ENCODE peak calls at places on chromosome 17, in six cellular contexts. One of them, this sample, is unnamed.

GRCh38 chr17:50139950-50140885 is 10.3 kb upstream of the SAMD14 start:
- DNase-seq in adrenal gland: peak; percentile 84
- DNase-seq in fibroblast of lung: peak; percentile 68
- DNase-seq in AG04450: no peak
- DNase-seq in suprapubic skin: no peak
- DNase-seq in thoracic aorta: no peak
- DNase-seq in this sample: no peak

GRCh38 chr17:32021618-32021955 is 14.4 kb downstream of the LRRC37B start:
- DNase-seq in AG04450: no peak
- DNase-seq in thoracic aorta: no peak
- DNase-seq in suprapubic skin: no peak
- DNase-seq in fibroblast of lung: peak; percentile 9
- DNase-seq in adrenal gland: no peak
- DNase-seq in this sample: no peak

GRCh38 chr17:74283371-74283673 is 9.3 kb downstream of the DNAI2 start:
- DNase-seq in thoracic aorta: no peak
- DNase-seq in AG04450: no peak
- DNase-seq in adrenal gland: no peak
- DNase-seq in fibroblast of lung: no peak
- DNase-seq in suprapubic skin: no peak
- DNase-seq in this sample: no peak

GRCh38 chr17:39739020-39739884 is 1.5 kb downstream of the GRB7 start:
- DNase-seq in suprapubic skin: no peak
- DNase-seq in AG04450: no peak
- DNase-seq in thoracic aorta: no peak
- DNase-seq in fibroblast of lung: no peak
- DNase-seq in adrenal gland: peak; percentile 16
- DNase-seq in this sample: peak; percentile 91

GRCh38 chr17:50661795-50662391 is 27.2 kb downstream of the ABCC3 start:
- DNase-seq in fibroblast of lung: peak; percentile 88
- DNase-seq in thoracic aorta: peak; percentile 70
- DNase-seq in AG04450: peak; percentile 64
- DNase-seq in suprapubic skin: no peak
- DNase-seq in adrenal gland: peak; percentile 94
- DNase-seq in this sample: peak; percentile 89

GRCh38 chr17:34235389-34236028 is 19.6 kb upstream of the CCL2 start:
- DNase-seq in AG04450: no peak
- DNase-seq in thoracic aorta: no peak
- DNase-seq in fibroblast of lung: peak; percentile 61
- DNase-seq in adrenal gland: peak; percentile 82
- DNase-seq in suprapubic skin: no peak
- DNase-seq in this sample: no peak

GRCh38 chr17:67082110-67082509 is 37.8 kb downstream of the CACNG1 start:
- DNase-seq in adrenal gland: no peak
- DNase-seq in AG04450: no peak
- DNase-seq in fibroblast of lung: no peak
- DNase-seq in suprapubic skin: no peak
- DNase-seq in thoracic aorta: no peak
- DNase-seq in this sample: no peak

GRCh38 chr17:13646411-13646810 is 44.7 kb upstream of the HS3ST3A1 start:
- DNase-seq in adrenal gland: no peak
- DNase-seq in thoracic aorta: no peak
- DNase-seq in suprapubic skin: no peak
- DNase-seq in fibroblast of lung: peak; percentile 47
- DNase-seq in AG04450: no peak
- DNase-seq in this sample: no peak

GRCh38 chr17:32491371-32492280 is 4.8 kb downstream of the CDK5R1 start:
- DNase-seq in fibroblast of lung: no peak
- DNase-seq in adrenal gland: peak; percentile 42
- DNase-seq in thoracic aorta: no peak
- DNase-seq in AG04450: no peak
- DNase-seq in suprapubic skin: no peak
- DNase-seq in this sample: no peak

GRCh38 chr17:33284022-33284421 is 9.1 kb downstream of the ASIC2 start:
- DNase-seq in adrenal gland: peak; percentile 82
- DNase-seq in fibroblast of lung: peak; percentile 84
- DNase-seq in suprapubic skin: no peak
- DNase-seq in AG04450: peak; percentile 33
- DNase-seq in thoracic aorta: peak; percentile 18
- DNase-seq in this sample: peak; percentile 83

GRCh38 chr17:2928294-2928890 is 132.2 kb downstream of the RAP1GAP2 start:
- DNase-seq in AG04450: no peak
- DNase-seq in adrenal gland: no peak
- DNase-seq in suprapubic skin: no peak
- DNase-seq in thoracic aorta: no peak
- DNase-seq in fibroblast of lung: no peak
- DNase-seq in this sample: no peak

GRCh38 chr17:50414808-50415207 is 11.2 kb upstream of the ACSF2 start:
- DNase-seq in adrenal gland: no peak
- DNase-seq in suprapubic skin: no peak
- DNase-seq in AG04450: no peak
- DNase-seq in fibroblast of lung: no peak
- DNase-seq in thoracic aorta: no peak
- DNase-seq in this sample: no peak

GRCh38 chr17:61128671-61129115 is 270.9 kb upstream of the TBX2 start:
- DNase-seq in suprapubic skin: no peak
- DNase-seq in adrenal gland: no peak
- DNase-seq in thoracic aorta: no peak
- DNase-seq in AG04450: no peak
- DNase-seq in fibroblast of lung: no peak
- DNase-seq in this sample: no peak

GRCh38 chr17:82912571-82913089 is 72.8 kb upstream of the ZNF750 start:
- DNase-seq in AG04450: no peak
- DNase-seq in adrenal gland: no peak
- DNase-seq in fibroblast of lung: no peak
- DNase-seq in suprapubic skin: no peak
- DNase-seq in thoracic aorta: no peak
- DNase-seq in this sample: no peak

GRCh38 chr17:35028531-35029262 is 34.8 kb downstream of the RFFL start:
- DNase-seq in adrenal gland: no peak
- DNase-seq in AG04450: no peak
- DNase-seq in fibroblast of lung: peak; percentile 25
- DNase-seq in thoracic aorta: no peak
- DNase-seq in suprapubic skin: no peak
- DNase-seq in this sample: no peak

GRCh38 chr17:77424585-77425344 is 284.0 kb downstream of the SEC14L1 start:
- DNase-seq in thoracic aorta: no peak
- DNase-seq in fibroblast of lung: peak; percentile 95
- DNase-seq in adrenal gland: peak; percentile 94
- DNase-seq in AG04450: peak; percentile 90
- DNase-seq in suprapubic skin: peak; percentile 90
- DNase-seq in this sample: no peak

GRCh38 chr17:81200695-81201580 is 21.8 kb downstream of the CEP131 start:
- DNase-seq in fibroblast of lung: peak; percentile 61
- DNase-seq in suprapubic skin: no peak
- DNase-seq in thoracic aorta: no peak
- DNase-seq in AG04450: peak; percentile 42
- DNase-seq in adrenal gland: peak; percentile 79
- DNase-seq in this sample: peak; percentile 42

GRCh38 chr17:44804301-44805061 is 25.6 kb downstream of the GJC1 start:
- DNase-seq in thoracic aorta: no peak
- DNase-seq in fibroblast of lung: no peak
- DNase-seq in AG04450: no peak
- DNase-seq in adrenal gland: no peak
- DNase-seq in suprapubic skin: no peak
- DNase-seq in this sample: no peak

GRCh38 chr17:80113033-80113484 is 11.7 kb downstream of the GAA start:
- DNase-seq in AG04450: no peak
- DNase-seq in adrenal gland: no peak
- DNase-seq in fibroblast of lung: no peak
- DNase-seq in suprapubic skin: peak; percentile 64
- DNase-seq in thoracic aorta: no peak
- DNase-seq in this sample: no peak

GRCh38 chr17:36933174-36934143 is 3.8 kb upstream of the LHX1 start:
- DNase-seq in AG04450: no peak
- DNase-seq in fibroblast of lung: no peak
- DNase-seq in suprapubic skin: no peak
- DNase-seq in adrenal gland: no peak
- DNase-seq in thoracic aorta: no peak
- DNase-seq in this sample: no peak

GRCh38 chr17:60372790-60373483 is 19.0 kb downstream of the USP32 start:
- DNase-seq in thoracic aorta: no peak
- DNase-seq in suprapubic skin: no peak
- DNase-seq in adrenal gland: no peak
- DNase-seq in fibroblast of lung: peak; percentile 86
- DNase-seq in AG04450: no peak
- DNase-seq in this sample: peak; percentile 68

GRCh38 chr17:41811549-41812175 is at the start of gene P3H4:
- DNase-seq in fibroblast of lung: peak; percentile 80
- DNase-seq in AG04450: no peak
- DNase-seq in suprapubic skin: no peak
- DNase-seq in thoracic aorta: no peak
- DNase-seq in adrenal gland: peak; percentile 82
- DNase-seq in this sample: no peak
- TF ChIP-seq CTCF in fibroblast of lung: peak; percentile 58
- TF ChIP-seq CTCF in AG04450: peak; percentile 62
- TF ChIP-seq CTCF in suprapubic skin: peak; percentile 79
- TF ChIP-seq CTCF in thoracic aorta: peak; percentile 61
- TF ChIP-seq CTCF in adrenal gland: peak; percentile 69
- TF ChIP-seq CTCF in this sample: peak; percentile 87

GRCh38 chr17:7709031-7709430 is 4.0 kb downstream of the EFNB3 start:
- DNase-seq in suprapubic skin: no peak
- DNase-seq in adrenal gland: no peak
- DNase-seq in AG04450: no peak
- DNase-seq in fibroblast of lung: no peak
- DNase-seq in thoracic aorta: no peak
- DNase-seq in this sample: no peak

GRCh38 chr17:7710341-7710740 is 5.3 kb downstream of the EFNB3 start:
- DNase-seq in suprapubic skin: no peak
- DNase-seq in thoracic aorta: no peak
- DNase-seq in AG04450: no peak
- DNase-seq in adrenal gland: no peak
- DNase-seq in fibroblast of lung: no peak
- DNase-seq in this sample: no peak

GRCh38 chr17:7712111-7712771 is 5.3 kb upstream of the DNAH2 start:
- DNase-seq in suprapubic skin: no peak
- DNase-seq in thoracic aorta: no peak
- DNase-seq in fibroblast of lung: no peak
- DNase-seq in AG04450: no peak
- DNase-seq in adrenal gland: no peak
- DNase-seq in this sample: no peak

GRCh38 chr17:7713782-7714181 is 3.8 kb upstream of the DNAH2 start:
- DNase-seq in fibroblast of lung: no peak
- DNase-seq in adrenal gland: no peak
- DNase-seq in suprapubic skin: no peak
- DNase-seq in thoracic aorta: no peak
- DNase-seq in AG04450: no peak
- DNase-seq in this sample: no peak

GRCh38 chr17:7711356-7711755 is 6.2 kb upstream of the DNAH2 start:
- DNase-seq in AG04450: no peak
- DNase-seq in adrenal gland: no peak
- DNase-seq in thoracic aorta: no peak
- DNase-seq in suprapubic skin: no peak
- DNase-seq in fibroblast of lung: no peak
- DNase-seq in this sample: no peak
- H3K27me3 ChIP-seq in AG04450: peaks cover 30% of the 10 kb centered on the region
- H3K27me3 ChIP-seq in adrenal gland: peaks cover 20% of the 10 kb centered on the region
- H3K27me3 ChIP-seq in thoracic aorta: no peaks in the 10 kb centered on the region
- H3K27me3 ChIP-seq in suprapubic skin: peaks cover 55% of the 10 kb centered on the region
- H3K27me3 ChIP-seq in fibroblast of lung: peaks cover 32% of the 10 kb centered on the region
- H3K27me3 ChIP-seq in this sample: peaks cover 25% of the 10 kb centered on the region

DNA sequence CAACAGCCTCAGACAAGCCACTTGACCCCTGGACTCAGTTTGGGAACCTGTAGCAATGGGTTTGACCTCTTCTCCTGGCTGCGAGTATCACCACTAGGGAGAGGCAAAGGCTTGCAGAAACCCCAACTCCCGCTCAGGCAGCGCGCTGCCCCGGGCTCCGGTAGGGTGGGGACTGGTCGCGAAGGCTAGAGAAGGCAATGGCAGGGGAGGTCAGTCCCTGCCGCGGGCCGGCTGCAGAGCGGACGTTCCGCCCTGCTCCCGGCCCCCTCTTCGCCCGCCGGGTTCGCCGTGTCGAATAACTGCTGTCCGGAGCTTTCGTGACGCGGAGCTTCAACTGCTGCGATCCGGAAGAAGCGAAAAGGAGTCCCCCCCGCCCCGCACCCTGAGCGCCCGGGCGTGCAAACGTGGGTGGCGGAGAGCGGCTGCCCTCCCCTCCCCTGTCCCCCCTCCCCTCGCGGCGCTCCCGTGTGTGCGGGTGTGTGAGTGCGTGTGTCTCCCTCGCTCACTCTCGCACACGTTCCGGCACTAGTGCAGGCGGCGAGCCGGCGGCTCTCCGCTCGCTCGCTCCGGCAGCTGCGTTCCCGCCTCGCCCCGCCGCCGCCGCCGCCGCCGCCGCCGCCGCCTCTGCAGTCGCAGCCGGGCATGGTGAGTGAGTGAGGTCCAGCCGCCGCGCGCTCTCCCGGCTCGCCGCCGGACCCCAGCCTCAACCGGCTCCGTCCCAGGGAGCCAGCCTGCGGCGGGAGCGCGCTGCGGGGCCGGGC is 792 bp upstream of the SHISA6 start:
- DNase-seq in AG04450: no peak
- DNase-seq in fibroblast of lung: no peak
- DNase-seq in adrenal gland: no peak
- DNase-seq in thoracic aorta: no peak
- DNase-seq in suprapubic skin: peak; percentile 79
- DNase-seq in this sample: no peak
- TF ChIP-seq CTCF in AG04450: no peak
- TF ChIP-seq CTCF in fibroblast of lung: no peak
- TF ChIP-seq CTCF in adrenal gland: no peak
- TF ChIP-seq CTCF in thoracic aorta: no peak
- TF ChIP-seq CTCF in suprapubic skin: no peak
- TF ChIP-seq CTCF in this sample: peak; percentile 39

DNA sequence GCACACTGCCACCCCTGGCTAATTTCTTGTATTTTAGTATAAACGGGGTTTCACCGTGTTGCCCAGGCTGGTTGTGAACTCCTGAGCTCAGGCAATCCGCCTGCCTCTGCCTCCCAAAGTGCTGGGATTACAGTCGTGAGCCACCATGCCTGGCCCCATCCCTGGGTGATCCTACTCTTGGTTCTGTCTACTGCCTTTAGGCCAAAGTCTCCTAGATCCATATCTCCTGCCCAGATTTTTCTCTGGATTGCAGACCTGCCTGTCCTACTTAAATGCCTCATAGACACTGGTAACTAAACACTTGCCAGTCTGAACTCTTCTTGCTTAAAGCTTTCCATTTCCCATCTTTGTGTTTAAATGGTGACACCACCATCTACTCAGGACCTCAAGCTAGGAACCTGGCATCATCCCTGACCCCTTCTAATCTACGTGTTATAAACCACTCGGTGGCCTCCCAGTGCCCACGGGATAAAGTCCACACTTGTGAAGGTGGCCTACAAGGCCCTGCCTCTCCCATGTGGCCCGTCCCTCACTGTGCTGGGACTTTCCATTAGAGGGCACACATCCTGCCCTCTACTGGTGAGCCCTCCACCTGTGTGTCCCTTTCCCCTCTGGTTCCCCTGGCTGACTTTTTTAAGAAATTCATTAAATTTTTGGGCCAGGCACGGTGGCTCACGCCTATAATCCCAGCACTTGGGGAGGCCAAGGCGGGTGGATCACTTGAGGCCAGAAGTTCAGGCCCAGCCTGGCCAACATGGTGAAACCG is 51.1 kb downstream of the USP43 start:
- DNase-seq in AG04450: no peak
- DNase-seq in thoracic aorta: no peak
- DNase-seq in adrenal gland: no peak
- DNase-seq in fibroblast of lung: no peak
- DNase-seq in suprapubic skin: no peak
- DNase-seq in this sample: no peak
- H3K27me3 ChIP-seq in AG04450: no peaks in the 10 kb centered on the region
- H3K27me3 ChIP-seq in thoracic aorta: no peaks in the 10 kb centered on the region
- H3K27me3 ChIP-seq in adrenal gland: no peaks in the 10 kb centered on the region
- H3K27me3 ChIP-seq in fibroblast of lung: no peaks in the 10 kb centered on the region
- H3K27me3 ChIP-seq in suprapubic skin: no peaks in the 10 kb centered on the region
- H3K27me3 ChIP-seq in this sample: no peaks in the 10 kb centered on the region

GRCh38 chr17:57801044-57801711 is 48.7 kb downstream of the MRPS23 start:
- DNase-seq in suprapubic skin: no peak
- DNase-seq in fibroblast of lung: no peak
- DNase-seq in thoracic aorta: no peak
- DNase-seq in adrenal gland: no peak
- DNase-seq in AG04450: no peak
- DNase-seq in this sample: no peak
- TF ChIP-seq CTCF in suprapubic skin: no peak
- TF ChIP-seq CTCF in fibroblast of lung: no peak
- TF ChIP-seq CTCF in thoracic aorta: no peak
- TF ChIP-seq CTCF in adrenal gland: no peak
- TF ChIP-seq CTCF in AG04450: no peak
- TF ChIP-seq CTCF in this sample: no peak